ENCODE peak calls at places on chromosomes 4 and X, in seven cellular contexts. T is tibial nerve, P is choroid plexus epithelial cell, N is fibroblast of mammary gland, E is HFFc6, Z is epithelial cell of esophagus, A is ovary. L is an unnamed sample.

GRCh38 chrX:130110379-130111219 is at the start of gene ELF4:
- DNase-seq in P (peak), N (peak), E (peak), T (no peak), A (peak), Z (peak), L (peak)

GRCh38 chrX:14694631-14695030 is 165.3 kb downstream of the GLRA2 start:
- DNase-seq in P (peak), E (peak), Z (no peak), T (no peak), A (no peak), N (peak), L (no peak)

GRCh38 chrX:7828594-7828993 is 14.4 kb upstream of the VCX start:
- DNase-seq in N (peak), E (no peak), A (no peak), P (no peak), T (no peak), Z (peak), L (no peak)

GRCh38 chr4:13762126-13762525 is 134.6 kb upstream of the BOD1L1 start:
- DNase-seq in A (no peak), P (peak), Z (peak), T (no peak), E (no peak), N (peak), L (no peak)

GRCh38 chr4:83320548-83320947 is 14.1 kb downstream of the HPSE start:
- DNase-seq in Z (peak), N (peak), E (peak), A (no peak), P (peak), T (peak), L (no peak)

GRCh38 chrX:154761977-154762528 is 611 bp upstream of the DKC1 start:
- DNase-seq in Z (no peak), P (no peak), T (no peak), N (no peak), E (no peak), A (peak), L (no peak)

GRCh38 chr4:11548529-11549176 is 120.0 kb upstream of the HS3ST1 start:
- DNase-seq in N (no peak), Z (peak), T (no peak), P (no peak), A (no peak), E (no peak), L (no peak)

GRCh38 chrX:84735025-84735424 is 232.8 kb upstream of the HDX start:
- DNase-seq in A (no peak), Z (peak), N (no peak), E (no peak), P (peak), T (no peak), L (no peak)

GRCh38 chrX:102155806-102156179 is at the start of gene BEX5:
- DNase-seq in Z (peak), T (no peak), N (peak), E (no peak), A (peak), P (peak), L (peak)

GRCh38 chr4:34181891-34182290 is 2062.4 kb downstream of the ARAP2 start:
- DNase-seq in T (no peak), E (peak), N (peak), A (no peak), Z (peak), P (peak), L (no peak)

GRCh38 chrX:56784666-56785065 is 55.6 kb downstream of the NBDY start:
- DNase-seq in T (no peak), Z (no peak), E (no peak), N (no peak), A (no peak), P (no peak), L (no peak)

GRCh38 chr4:128323401-128323800 is 35.8 kb upstream of the PGRMC2 start:
- DNase-seq in A (no peak), P (no peak), Z (peak), N (no peak), T (no peak), E (no peak), L (no peak)

GRCh38 chrX:17377047-17377692 is 2.2 kb downstream of the NHS start:
- DNase-seq in Z (peak), E (no peak), P (peak), N (peak), A (peak), T (peak), L (no peak)

GRCh38 chr4:2792711-2793577 is at the start of gene SH3BP2:
- DNase-seq in P (peak), T (peak), E (peak), N (no peak), Z (peak), A (peak), L (peak)

GRCh38 chrX:21806691-21807090 is 32.7 kb upstream of the MBTPS2 start:
- DNase-seq in N (peak), Z (peak), E (no peak), P (no peak), A (no peak), T (no peak), L (no peak)

GRCh38 chr4:47315346-47315745 is 148.2 kb downstream of the COMMD8 start:
- DNase-seq in A (no peak), E (peak), N (peak), P (peak), Z (peak), T (no peak), L (no peak)

GRCh38 chrX:114906978-114907510 is 110.4 kb downstream of the IL13RA2 start:
- DNase-seq in E (no peak), Z (no peak), A (no peak), T (no peak), P (no peak), N (no peak), L (no peak)

GRCh38 chr4:143389543-143390195 is 53.0 kb downstream of the GAB1 start:
- DNase-seq in N (peak), A (no peak), T (no peak), P (peak), Z (peak), E (peak), L (no peak)

GRCh38 chrX:20221902-20222301 is 44.8 kb downstream of the RPS6KA3 start:
- DNase-seq in T (no peak), N (peak), P (peak), E (no peak), Z (no peak), A (no peak), L (no peak)

GRCh38 chr4:148642907-148643306 is 200.7 kb upstream of the NR3C2 start:
- DNase-seq in Z (no peak), E (no peak), P (no peak), A (no peak), T (no peak), N (no peak), L (no peak)

GRCh38 chr4:109671350-109671749 is 31.9 kb downstream of the CASP6 start:
- DNase-seq in P (peak), T (no peak), N (no peak), E (no peak), A (no peak), Z (no peak), L (no peak)

GRCh38 chrX:142483965-142484364 is 278.9 kb upstream of the MAGEC2 start:
- DNase-seq in N (no peak), P (no peak), E (no peak), Z (peak), A (no peak), T (no peak), L (no peak)

GRCh38 chr4:183721207-183722081 is 62.4 kb downstream of the TRAPPC11 start:
- DNase-seq in T (no peak), N (peak), E (no peak), A (peak), P (peak), Z (peak), L (no peak)

GRCh38 chr4:136106753-136107152 is 1425.5 kb downstream of the PCDH18 start:
- DNase-seq in N (no peak), E (no peak), P (no peak), T (no peak), Z (no peak), A (no peak), L (no peak)

GRCh38 chrX:46758163-46758955 is 559 bp downstream of the SLC9A7 start:
- DNase-seq in Z (peak), P (no peak), A (peak), E (no peak), T (no peak), N (no peak), L (peak)

GRCh38 chr4:41209187-41209586 is 5.2 kb downstream of the APBB2 start:
- DNase-seq in T (no peak), E (no peak), P (no peak), A (no peak), N (peak), Z (no peak), L (no peak)

GRCh38 chr4:70746179-70746839 is 24.5 kb downstream of the RUFY3 start:
- DNase-seq in Z (peak), E (peak), P (peak), N (peak), A (no peak), T (no peak), L (no peak)

GRCh38 chrX:13845721-13846378 is 29.0 kb upstream of the GPM6B start:
- DNase-seq in E (no peak), T (no peak), A (no peak), P (peak), N (peak), Z (peak), L (no peak)

GRCh38 chrX:150774798-150775568 is 81.8 kb downstream of the MTMR1 start:
- DNase-seq in N (no peak), T (no peak), Z (no peak), A (no peak), E (no peak), P (no peak), L (no peak)

GRCh38 chr4:128601992-128602695 is 207.4 kb upstream of the JADE1 start:
- DNase-seq in A (peak), N (peak), P (peak), E (peak), T (no peak), Z (no peak), L (no peak)

GRCh38 chr4:48129307-48130014 is 4.6 kb downstream of the TXK start:
- DNase-seq in N (no peak), Z (no peak), A (peak), T (no peak), P (no peak), E (no peak), L (no peak)

GRCh38 chr4:126583509-126583908 is 1049.2 kb upstream of the INTU start:
- DNase-seq in Z (peak), P (peak), N (peak), A (no peak), T (no peak), E (peak), L (no peak)

GRCh38 chrX:153708415-153708814 is 15.8 kb downstream of the BCAP31 start:
- DNase-seq in P (peak), A (peak), Z (peak), N (peak), T (peak), E (peak), L (no peak)

DNA sequence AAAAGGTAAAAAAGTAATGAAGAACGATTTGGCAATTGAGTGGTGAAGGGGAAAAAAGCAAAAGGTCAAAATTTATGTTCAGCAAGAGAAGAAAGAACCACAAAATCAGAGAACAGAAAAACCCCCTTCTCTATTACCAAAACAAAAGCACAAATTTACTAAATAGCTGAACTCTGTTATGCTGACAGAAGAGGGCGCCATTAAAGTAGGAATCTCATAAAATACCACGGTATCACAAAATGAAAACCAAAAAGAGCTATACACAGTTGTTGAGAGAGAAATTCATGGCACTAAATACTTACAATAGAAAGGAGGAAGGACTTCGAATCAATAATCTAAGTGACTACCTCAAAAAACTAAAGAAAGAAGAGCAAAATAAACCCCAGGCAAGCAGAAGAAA is 69.6 kb upstream of the CXorf66 start:
- DNase-seq in Z (peak), N (no peak), E (no peak), T (no peak), A (no peak), P (peak), L (no peak)
- TF ChIP-seq CTCF in Z (peak), N (peak), E (peak), T (no peak), A (no peak), P (no peak), L (no peak)

GRCh38 chrX:131854586-131854985 is 168.5 kb upstream of the STK26 start:
- DNase-seq in A (no peak), P (peak), Z (peak), N (peak), E (no peak), T (no peak), L (no peak)
- TF ChIP-seq CTCF in A (no peak), P (no peak), Z (peak), N (no peak), E (peak), T (no peak), L (no peak)

GRCh38 chr4:23504094-23504493 is 385.8 kb downstream of the PPARGC1A start:
- DNase-seq in P (no peak), E (no peak), A (no peak), T (no peak), N (no peak), Z (no peak), L (no peak)
- TF ChIP-seq CTCF in P (no peak), E (no peak), A (no peak), T (no peak), N (no peak), Z (no peak), L (no peak)

GRCh38 chrX:41335590-41336331 is 1.8 kb downstream of the DDX3X start:
- DNase-seq in P (peak), N (peak), E (peak), T (no peak), Z (no peak), A (no peak), L (no peak)

GRCh38 chrX:41332988-41333743 is 796 bp upstream of the DDX3X start:
- DNase-seq in T (peak), A (peak), N (peak), P (peak), E (peak), Z (peak), L (peak)

GRCh38 chrX:41334866-41335589 is 1.1 kb downstream of the DDX3X start:
- DNase-seq in P (peak), T (peak), Z (peak), N (peak), E (peak), A (peak), L (no peak)

GRCh38 chrX:41333744-41333993 is 293 bp upstream of the DDX3X start:
- DNase-seq in N (peak), T (peak), E (no peak), A (no peak), P (peak), Z (peak), L (no peak)

DNA sequence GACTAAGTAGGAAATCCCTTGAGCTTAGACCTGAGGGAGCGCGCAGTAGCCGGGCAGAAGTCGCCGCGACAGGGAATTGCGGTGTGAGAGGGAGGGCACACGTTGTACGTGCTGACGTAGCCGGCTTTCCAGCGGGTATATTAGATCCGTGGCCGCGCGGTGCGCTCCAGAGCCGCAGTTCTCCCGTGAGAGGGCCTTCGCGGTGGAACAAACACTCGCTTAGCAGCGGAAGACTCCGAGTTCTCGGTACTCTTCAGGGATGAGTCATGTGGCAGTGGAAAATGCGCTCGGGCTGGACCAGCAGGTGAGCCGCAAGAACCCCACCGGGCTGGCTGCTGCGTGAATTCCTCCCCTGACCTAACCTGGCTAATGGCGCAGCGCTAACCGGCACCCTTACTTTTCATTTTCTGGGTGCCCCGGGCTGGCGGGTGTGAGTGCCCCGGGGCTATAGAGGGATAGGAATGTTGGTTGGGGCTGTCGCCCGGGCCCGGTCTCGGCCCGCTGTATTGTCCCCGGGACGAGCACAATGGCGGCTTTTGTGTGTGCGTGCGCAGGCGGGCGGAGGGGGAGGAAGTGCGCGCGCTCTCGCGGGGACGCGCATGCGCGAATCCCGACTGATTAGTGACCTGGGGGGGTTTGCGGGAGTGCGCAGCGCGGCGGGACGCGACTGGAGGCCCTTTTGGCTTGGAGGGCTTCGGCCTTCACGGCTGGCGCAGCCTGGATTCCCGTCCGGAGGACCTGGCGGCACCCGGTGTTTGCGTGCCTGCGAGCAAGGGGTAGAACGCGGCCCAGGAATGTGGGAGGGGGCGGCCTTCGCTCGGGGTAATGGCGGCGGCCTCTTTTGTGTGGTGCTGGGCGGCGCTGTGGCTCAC is at the start of gene DDX3X:
- DNase-seq in A (peak), Z (peak), N (peak), T (peak), E (peak), P (peak), L (peak)
- TF ChIP-seq CTCF in A (peak), Z (no peak), N (peak), T (peak), E (no peak), P (peak), L (no peak)

DNA sequence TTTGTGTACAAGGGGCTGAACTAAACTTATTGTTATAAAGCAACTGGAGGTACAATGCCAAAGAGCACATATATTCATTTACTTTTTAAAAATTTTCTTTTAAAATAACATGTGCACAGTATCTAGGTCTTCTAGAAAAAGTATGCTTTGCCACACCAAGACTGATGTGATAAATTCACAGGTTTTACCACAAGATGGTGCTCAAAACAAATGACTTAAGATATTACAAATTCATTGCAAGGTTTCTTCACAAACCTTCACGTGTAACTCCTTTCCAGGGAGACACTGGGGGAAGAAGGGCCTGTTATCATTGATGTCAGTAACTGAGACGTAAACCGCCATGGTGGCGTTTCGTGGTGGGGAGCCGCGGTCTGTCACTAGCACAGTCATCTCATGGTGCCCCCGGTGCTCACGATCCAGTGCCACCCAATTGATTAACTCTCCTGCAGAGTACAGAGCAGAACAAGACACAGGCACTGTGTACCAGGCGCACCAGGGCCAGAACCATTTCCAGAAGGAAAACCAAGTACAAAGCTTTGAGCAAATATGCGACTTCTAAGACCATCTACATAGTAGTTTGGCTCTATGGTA is 162.2 kb downstream of the DCHS2 start:
- DNase-seq in Z (peak), T (no peak), A (peak), P (peak), E (no peak), N (peak), L (no peak)
- TF ChIP-seq CTCF in Z (peak), T (peak), A (no peak), P (peak), E (peak), N (peak), L (no peak)

GRCh38 chr4:7815562-7815961 is 124.1 kb downstream of the AFAP1 start:
- DNase-seq in N (peak), P (peak), T (no peak), Z (peak), E (peak), A (no peak), L (no peak)
- TF ChIP-seq CTCF in N (peak), P (peak), T (no peak), Z (no peak), E (no peak), A (no peak), L (no peak)